ENCODE peak calls at places on chromosomes 16 and 17, in six cellular contexts. V is heart right ventricle, H is left ventricle myocardium inferior, J is suprapubic skin, G is heart left ventricle, B is neural progenitor cell. K is an unnamed sample. For H3K4me1, the result is how much of the 10 kb centered on the place peaks cover.

GRCh38 chr16:22358000-22358399 is 16.4 kb downstream of the CDR2 start:
- DNase-seq in V (no peak), H (no peak), J (no peak), G (no peak), B (no peak), K (no peak)

GRCh38 chr16:24609740-24610420 is 70.5 kb downstream of the RBBP6 start:
- DNase-seq in V (peak), H (peak), J (peak), G (peak), B (peak), K (peak)

GRCh38 chr17:62149961-62150360 is 84.9 kb upstream of the MED13 start:
- DNase-seq in V (no peak), H (no peak), J (no peak), G (no peak), B (no peak), K (no peak)

GRCh38 chr17:77772461-77772897 is 186.0 kb upstream of the TNRC6C start:
- DNase-seq in V (peak), H (peak), J (no peak), G (peak), B (peak), K (peak)

GRCh38 chr17:28473542-28473941 is at the start of gene SLC13A2:
- DNase-seq in V (no peak), H (no peak), J (no peak), G (no peak), B (no peak), K (no peak)

GRCh38 chr16:77290451-77291110 is 91.4 kb downstream of the SYCE1L start:
- DNase-seq in V (no peak), H (no peak), J (no peak), G (no peak), B (no peak), K (no peak)

GRCh38 chr17:67575325-67575724 is 142.4 kb upstream of the NOL11 start:
- DNase-seq in V (no peak), H (no peak), J (no peak), G (no peak), B (no peak), K (no peak)

GRCh38 chr16:13036600-13036999 is 135.2 kb downstream of the SHISA9 start:
- DNase-seq in V (peak), H (peak), J (no peak), G (peak), B (peak), K (peak)

GRCh38 chr17:38579934-38580333 is 25.8 kb downstream of the SRCIN1 start:
- DNase-seq in V (no peak), H (no peak), J (no peak), G (peak), B (peak), K (peak)

DNA sequence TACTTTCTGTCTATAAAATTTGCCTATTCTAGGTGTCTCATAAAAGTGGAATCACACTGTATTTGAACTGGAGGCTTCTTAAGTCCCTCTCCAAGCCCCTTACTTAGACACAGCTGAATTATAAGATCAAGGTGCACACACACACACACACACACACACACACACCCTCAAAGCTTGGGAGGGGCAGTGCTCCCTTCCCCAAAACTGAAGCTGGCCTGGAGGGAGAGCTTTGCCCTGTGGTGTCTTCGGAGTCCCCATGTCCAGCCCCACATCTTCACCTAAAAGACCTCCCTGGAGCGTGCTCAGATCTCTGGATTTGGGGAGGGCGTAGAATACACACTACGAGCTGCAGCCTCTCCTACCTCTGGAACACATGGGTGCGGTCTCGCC is 828 bp downstream of the EMP2 start:
- DNase-seq in V (no peak), H (no peak), J (no peak), G (no peak), B (no peak), K (no peak)
- H3K4me1 ChIP-seq in V (under half), H (half or more), J (half or more), G (half or more), B (under half), K (under half)

GRCh38 chr17:51097708-51098446 is 22.8 kb downstream of the SPAG9 start:
- DNase-seq in V (no peak), H (no peak), J (no peak), G (no peak), B (no peak), K (no peak)
- H3K4me3 ChIP-seq in V (no peak), H (no peak), J (no peak), G (no peak), B (no peak), K (no peak)

GRCh38 chr16:66661210-66661560 is 35.4 kb downstream of the CMTM4 start:
- DNase-seq in V (no peak), H (no peak), J (no peak), G (no peak), B (no peak), K (no peak)

GRCh38 chr16:66660422-66661209 is 35.9 kb downstream of the CMTM4 start:
- DNase-seq in V (peak), H (peak), J (no peak), G (peak), B (peak), K (peak)

GRCh38 chr16:66658860-66659190 is 37.7 kb downstream of the CMTM4 start:
- DNase-seq in V (no peak), H (no peak), J (no peak), G (no peak), B (no peak), K (no peak)

GRCh38 chr16:66656547-66656946 is 40.0 kb downstream of the CMTM4 start:
- DNase-seq in V (no peak), H (no peak), J (no peak), G (no peak), B (no peak), K (no peak)

DNA sequence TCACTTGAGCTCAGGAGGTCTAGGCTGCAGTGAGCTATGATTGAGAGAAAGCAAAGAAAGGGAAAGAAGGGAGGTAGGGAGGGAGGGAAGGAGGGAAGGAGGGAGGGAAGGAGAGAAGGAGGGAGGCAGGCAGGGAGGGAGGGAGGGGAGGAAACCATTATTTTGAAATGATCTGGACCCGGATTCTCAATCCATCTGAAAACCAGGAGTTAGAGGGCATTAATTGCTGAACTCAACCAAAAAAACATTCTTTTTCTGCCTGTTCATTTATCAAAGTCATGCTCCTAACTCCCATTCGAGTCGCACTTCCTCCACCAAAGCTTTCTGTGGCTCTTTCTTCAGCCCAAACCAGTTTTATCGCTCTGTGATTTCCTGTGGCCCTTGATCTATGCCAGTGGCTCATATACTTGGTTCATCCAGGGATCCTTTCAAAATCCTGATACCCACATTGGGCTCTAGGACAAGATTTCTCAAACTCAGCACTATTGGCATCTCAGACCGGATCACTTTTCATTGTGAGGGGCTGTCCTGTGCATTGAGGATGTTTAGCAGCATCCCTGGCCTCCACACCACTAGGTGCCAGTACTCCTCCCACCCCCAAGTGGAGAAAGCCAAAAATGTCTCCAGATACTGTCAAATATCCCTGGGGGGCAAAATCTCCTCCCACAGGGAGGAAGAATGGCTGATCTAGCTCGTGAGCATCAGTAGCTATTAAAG is 38.2 kb downstream of the CMTM4 start:
- DNase-seq in V (no peak), H (no peak), J (no peak), G (no peak), B (no peak), K (no peak)
- H3K4me1 ChIP-seq in V (under half), H (under half), J (under half), G (under half), B (under half), K (under half)

DNA sequence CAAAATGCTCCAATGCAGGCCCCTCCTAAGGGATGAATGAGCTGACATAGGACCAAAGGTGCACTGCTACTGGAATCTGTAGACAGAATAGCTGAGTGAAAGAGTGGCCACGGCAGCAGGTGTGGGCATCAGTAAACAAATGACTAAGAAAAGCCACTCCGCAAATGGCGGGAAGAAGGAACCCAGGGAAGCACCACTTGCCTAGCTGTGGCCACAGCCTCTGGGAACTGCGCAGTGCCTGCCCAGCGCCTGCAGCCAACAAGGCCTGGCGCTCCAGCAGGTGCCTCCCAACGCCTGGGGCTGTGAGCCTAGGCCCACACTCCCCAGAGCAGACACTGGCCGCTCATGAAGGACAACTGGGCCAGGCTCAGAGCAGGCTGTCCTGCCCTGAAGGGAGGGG is 11.8 kb downstream of the PEMT start:
- DNase-seq in V (no peak), H (no peak), J (no peak), G (no peak), B (no peak), K (no peak)
- H3K4me3 ChIP-seq in V (no peak), H (no peak), J (no peak), G (no peak), B (no peak), K (no peak)

DNA sequence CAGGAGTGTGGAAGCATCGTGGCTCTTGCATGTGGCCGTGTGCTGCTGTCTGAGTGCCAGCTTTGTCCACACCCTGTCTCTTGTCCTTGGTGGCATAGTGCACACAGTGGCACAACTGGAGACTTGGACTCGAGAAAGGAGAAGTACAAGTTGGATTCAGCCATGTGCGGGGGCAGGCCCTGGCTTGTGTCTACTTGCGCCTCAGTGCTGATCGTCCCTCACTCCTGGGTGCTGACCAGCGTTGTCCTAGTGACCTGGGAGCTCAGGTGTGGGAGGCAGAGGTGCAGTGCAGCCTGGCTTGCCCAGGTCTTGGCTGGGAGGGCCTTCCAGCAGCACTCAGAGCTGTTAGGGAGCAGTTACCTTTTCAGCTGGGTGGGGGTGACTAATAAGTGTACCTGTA is 20.6 kb downstream of the MPRIP start:
- DNase-seq in V (no peak), H (no peak), J (peak), G (no peak), B (no peak), K (peak)
- H3K4me1 ChIP-seq in V (half or more), H (half or more), J (half or more), G (half or more), B (under half), K (under half)

DNA sequence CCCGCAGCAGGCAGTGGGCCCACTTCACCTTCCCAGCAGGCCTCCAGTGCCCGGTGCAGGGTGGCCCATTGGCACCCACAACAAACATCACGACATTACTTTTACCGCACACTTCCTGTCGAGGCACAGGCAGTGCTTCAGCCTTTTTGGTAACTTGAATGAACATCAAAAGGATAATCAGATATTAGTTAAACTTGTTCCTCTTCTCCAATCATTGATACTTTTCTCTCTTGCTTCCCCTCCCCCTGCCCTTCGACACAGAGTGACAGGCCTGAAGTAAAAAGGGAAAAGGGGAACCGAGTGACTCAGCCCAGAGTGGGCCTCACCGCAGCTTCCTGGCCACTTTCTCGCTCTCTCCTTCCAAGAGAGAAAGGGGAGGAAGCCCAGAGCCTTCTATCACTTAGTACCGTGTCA is 507.0 kb downstream of the MAF start:
- DNase-seq in V (no peak), H (no peak), J (no peak), G (no peak), B (no peak), K (peak)
- H3K4me3 ChIP-seq in V (no peak), H (no peak), J (no peak), G (no peak), B (no peak), K (no peak)

K was measured in adrenal gland.